ENCODE peak calls at places on chromosomes 1 and 21, in six cellular contexts. One of them, this sample, is unnamed.

GRCh38 chr1:35136780-35137179 is 56.2 kb downstream of the SFPQ start:
- DNase-seq in bronchial epithelial cell: no peak
- DNase-seq in endodermal cell: no peak
- DNase-seq in CD4-positive, alpha-beta T cell: no peak
- DNase-seq in Calu3: no peak
- DNase-seq in fibroblast of lung: no peak
- DNase-seq in this sample: no peak

GRCh38 chr1:64476251-64476952 is 6.5 kb downstream of the CACHD1 start:
- DNase-seq in CD4-positive, alpha-beta T cell: no peak
- DNase-seq in fibroblast of lung: peak; percentile 77
- DNase-seq in endodermal cell: no peak
- DNase-seq in bronchial epithelial cell: peak; percentile 89
- DNase-seq in Calu3: no peak
- DNase-seq in this sample: no peak

GRCh38 chr1:228156941-228157351 is 7.2 kb downstream of the GJC2 start:
- DNase-seq in fibroblast of lung: no peak
- DNase-seq in Calu3: no peak
- DNase-seq in bronchial epithelial cell: no peak
- DNase-seq in endodermal cell: no peak
- DNase-seq in CD4-positive, alpha-beta T cell: no peak
- DNase-seq in this sample: no peak

GRCh38 chr1:61472876-61473275 is 252.1 kb downstream of the TM2D1 start:
- DNase-seq in endodermal cell: no peak
- DNase-seq in bronchial epithelial cell: peak; percentile 67
- DNase-seq in CD4-positive, alpha-beta T cell: no peak
- DNase-seq in Calu3: no peak
- DNase-seq in fibroblast of lung: peak; percentile 11
- DNase-seq in this sample: no peak

GRCh38 chr1:186985889-186986491 is 157.2 kb downstream of the PLA2G4A start:
- DNase-seq in CD4-positive, alpha-beta T cell: no peak
- DNase-seq in Calu3: peak; percentile 35
- DNase-seq in bronchial epithelial cell: peak; percentile 65
- DNase-seq in fibroblast of lung: peak; percentile 78
- DNase-seq in endodermal cell: no peak
- DNase-seq in this sample: no peak

GRCh38 chr1:115411388-115412063 is 73.5 kb upstream of the NGF start:
- DNase-seq in Calu3: no peak
- DNase-seq in bronchial epithelial cell: peak; percentile 98
- DNase-seq in CD4-positive, alpha-beta T cell: no peak
- DNase-seq in fibroblast of lung: peak; percentile 89
- DNase-seq in endodermal cell: no peak
- DNase-seq in this sample: no peak

GRCh38 chr1:22188436-22188835 is 45.5 kb upstream of the WNT4 start:
- DNase-seq in bronchial epithelial cell: no peak
- DNase-seq in fibroblast of lung: no peak
- DNase-seq in endodermal cell: no peak
- DNase-seq in CD4-positive, alpha-beta T cell: no peak
- DNase-seq in Calu3: no peak
- DNase-seq in this sample: no peak

GRCh38 chr1:202709276-202710041 is 795 bp downstream of the SYT2 start:
- DNase-seq in endodermal cell: peak; percentile 78
- DNase-seq in CD4-positive, alpha-beta T cell: no peak
- DNase-seq in fibroblast of lung: no peak
- DNase-seq in bronchial epithelial cell: no peak
- DNase-seq in Calu3: no peak
- DNase-seq in this sample: peak; percentile 52

GRCh38 chr1:40795811-40796586 is 12.4 kb downstream of the KCNQ4 start:
- DNase-seq in Calu3: no peak
- DNase-seq in fibroblast of lung: no peak
- DNase-seq in endodermal cell: no peak
- DNase-seq in bronchial epithelial cell: no peak
- DNase-seq in CD4-positive, alpha-beta T cell: no peak
- DNase-seq in this sample: no peak

GRCh38 chr1:62687903-62688686 is at the start of gene DOCK7:
- DNase-seq in fibroblast of lung: peak; percentile 83
- DNase-seq in endodermal cell: peak; percentile 95
- DNase-seq in CD4-positive, alpha-beta T cell: peak; percentile 45
- DNase-seq in bronchial epithelial cell: peak; percentile 44
- DNase-seq in Calu3: peak; percentile 86
- DNase-seq in this sample: peak; percentile 84

GRCh38 chr1:201013991-201014815 is 9.3 kb downstream of the KIF21B start:
- DNase-seq in bronchial epithelial cell: no peak
- DNase-seq in CD4-positive, alpha-beta T cell: no peak
- DNase-seq in fibroblast of lung: no peak
- DNase-seq in Calu3: no peak
- DNase-seq in endodermal cell: peak; percentile 88
- DNase-seq in this sample: peak; percentile 94

GRCh38 chr1:228745497-228745896 is 10.2 kb downstream of the RHOU start:
- DNase-seq in Calu3: no peak
- DNase-seq in bronchial epithelial cell: no peak
- DNase-seq in fibroblast of lung: no peak
- DNase-seq in CD4-positive, alpha-beta T cell: no peak
- DNase-seq in endodermal cell: no peak
- DNase-seq in this sample: no peak

GRCh38 chr1:100234432-100234831 is 15.2 kb downstream of the DBT start:
- DNase-seq in CD4-positive, alpha-beta T cell: no peak
- DNase-seq in Calu3: no peak
- DNase-seq in bronchial epithelial cell: peak; percentile 83
- DNase-seq in fibroblast of lung: no peak
- DNase-seq in endodermal cell: no peak
- DNase-seq in this sample: no peak

GRCh38 chr1:8818325-8818775 is 910 bp upstream of the RERE start:
- DNase-seq in Calu3: peak; percentile 55
- DNase-seq in bronchial epithelial cell: peak; percentile 91
- DNase-seq in fibroblast of lung: peak; percentile 82
- DNase-seq in CD4-positive, alpha-beta T cell: peak; percentile 23
- DNase-seq in endodermal cell: no peak
- DNase-seq in this sample: no peak

GRCh38 chr1:147539122-147539575 is 2.2 kb upstream of the BCL9 start:
- DNase-seq in CD4-positive, alpha-beta T cell: no peak
- DNase-seq in endodermal cell: no peak
- DNase-seq in Calu3: peak; percentile 67
- DNase-seq in bronchial epithelial cell: peak; percentile 92
- DNase-seq in fibroblast of lung: peak; percentile 98
- DNase-seq in this sample: no peak

GRCh38 chr21:34073749-34074282 is 438 bp downstream of the MRPS6 start:
- DNase-seq in endodermal cell: peak; percentile 55
- DNase-seq in CD4-positive, alpha-beta T cell: peak; percentile 42
- DNase-seq in bronchial epithelial cell: no peak
- DNase-seq in Calu3: peak; percentile 12
- DNase-seq in fibroblast of lung: no peak
- DNase-seq in this sample: no peak
- TF ChIP-seq CTCF in endodermal cell: no peak
- TF ChIP-seq CTCF in CD4-positive, alpha-beta T cell: no peak
- TF ChIP-seq CTCF in bronchial epithelial cell: no peak
- TF ChIP-seq CTCF in Calu3: no peak
- TF ChIP-seq CTCF in fibroblast of lung: no peak
- TF ChIP-seq CTCF in this sample: no peak

GRCh38 chr1:241482761-241483250 is 36.7 kb downstream of the FH start:
- DNase-seq in endodermal cell: no peak
- DNase-seq in bronchial epithelial cell: peak; percentile 79
- DNase-seq in Calu3: peak; percentile 24
- DNase-seq in fibroblast of lung: peak; percentile 40
- DNase-seq in CD4-positive, alpha-beta T cell: no peak
- DNase-seq in this sample: no peak

GRCh38 chr1:241485145-241485544 is 34.4 kb downstream of the FH start:
- DNase-seq in endodermal cell: no peak
- DNase-seq in fibroblast of lung: no peak
- DNase-seq in CD4-positive, alpha-beta T cell: no peak
- DNase-seq in bronchial epithelial cell: no peak
- DNase-seq in Calu3: no peak
- DNase-seq in this sample: no peak

GRCh38 chr1:241488739-241489138 is 30.8 kb downstream of the FH start:
- DNase-seq in fibroblast of lung: no peak
- DNase-seq in CD4-positive, alpha-beta T cell: no peak
- DNase-seq in bronchial epithelial cell: no peak
- DNase-seq in Calu3: no peak
- DNase-seq in endodermal cell: no peak
- DNase-seq in this sample: no peak

DNA sequence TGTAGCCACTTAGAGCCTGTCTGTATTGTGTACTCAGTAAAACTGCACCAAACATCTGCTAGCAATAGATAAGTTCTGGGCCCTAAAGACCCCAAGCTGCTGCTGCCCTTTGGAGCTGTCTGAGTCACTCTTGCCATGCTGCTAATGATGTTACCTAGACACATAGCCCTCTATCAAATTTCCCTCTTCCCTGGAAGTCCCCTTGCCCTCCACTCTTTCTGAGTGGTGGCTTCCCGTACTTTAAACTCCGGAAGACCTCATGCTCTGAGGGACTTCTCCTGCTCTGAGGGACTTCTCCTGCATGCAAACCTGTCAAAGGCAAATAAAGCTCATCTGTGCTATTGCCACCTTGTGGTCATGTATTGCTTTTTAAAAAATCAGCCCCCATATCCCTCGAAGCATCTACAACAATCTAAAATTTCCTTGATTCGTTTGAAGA is 34.0 kb downstream of the FH start:
- DNase-seq in endodermal cell: peak; percentile 56
- DNase-seq in CD4-positive, alpha-beta T cell: no peak
- DNase-seq in Calu3: peak; percentile 21
- DNase-seq in fibroblast of lung: peak; percentile 38
- DNase-seq in bronchial epithelial cell: peak; percentile 20
- DNase-seq in this sample: peak; percentile 29
- TF ChIP-seq CTCF in endodermal cell: peak; percentile 81
- TF ChIP-seq CTCF in CD4-positive, alpha-beta T cell: peak; percentile 17
- TF ChIP-seq CTCF in Calu3: peak; percentile 73
- TF ChIP-seq CTCF in fibroblast of lung: peak; percentile 27
- TF ChIP-seq CTCF in bronchial epithelial cell: peak; percentile 44
- TF ChIP-seq CTCF in this sample: peak; percentile 67

DNA sequence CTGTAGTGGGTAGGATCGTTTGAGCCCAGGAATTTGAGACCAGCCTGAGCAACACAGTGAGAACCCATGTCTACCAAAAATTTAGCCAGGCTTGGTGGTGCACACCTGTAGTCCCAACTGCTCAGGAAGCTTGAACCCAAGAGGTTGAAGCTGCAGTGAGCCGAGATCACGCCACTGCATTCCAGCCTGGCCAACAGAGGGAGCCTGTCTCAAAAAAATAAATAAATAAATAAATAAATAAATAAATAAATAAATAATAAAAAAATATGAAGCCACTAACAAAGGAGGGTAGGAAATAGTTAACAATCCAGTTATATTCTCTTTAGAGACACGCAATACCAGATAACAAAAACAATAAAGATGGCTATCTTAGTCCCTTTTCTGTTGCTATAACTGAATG is 11.9 kb upstream of the CBR3 start:
- DNase-seq in Calu3: no peak
- DNase-seq in bronchial epithelial cell: no peak
- DNase-seq in endodermal cell: no peak
- DNase-seq in fibroblast of lung: no peak
- DNase-seq in CD4-positive, alpha-beta T cell: no peak
- DNase-seq in this sample: no peak
- TF ChIP-seq CTCF in Calu3: no peak
- TF ChIP-seq CTCF in bronchial epithelial cell: peak; percentile 47
- TF ChIP-seq CTCF in endodermal cell: peak; percentile 69
- TF ChIP-seq CTCF in fibroblast of lung: no peak
- TF ChIP-seq CTCF in CD4-positive, alpha-beta T cell: no peak
- TF ChIP-seq CTCF in this sample: peak; percentile 64

DNA sequence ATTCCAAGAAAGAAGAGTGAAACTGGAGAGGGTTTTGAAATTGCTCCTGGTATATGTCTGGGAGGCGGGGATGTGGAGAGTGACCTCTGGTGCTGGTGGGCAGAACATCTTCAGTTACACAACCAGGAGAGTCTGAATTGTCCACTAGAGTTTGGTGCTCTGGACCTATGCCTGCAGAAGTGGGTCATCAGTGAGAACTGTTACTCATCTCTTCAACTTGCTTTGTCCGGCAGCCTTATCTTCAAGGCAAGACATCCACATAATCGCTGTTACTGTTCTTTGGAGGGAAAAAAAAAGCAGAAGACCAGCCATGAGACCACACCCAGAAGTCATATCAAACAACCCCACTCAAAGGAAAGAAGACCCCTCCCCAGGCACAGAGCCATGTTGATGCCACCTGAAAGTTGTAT is 14.9 kb downstream of the SH2D1B start:
- DNase-seq in CD4-positive, alpha-beta T cell: no peak
- DNase-seq in Calu3: no peak
- DNase-seq in endodermal cell: no peak
- DNase-seq in fibroblast of lung: no peak
- DNase-seq in bronchial epithelial cell: no peak
- DNase-seq in this sample: no peak
- TF ChIP-seq CTCF in CD4-positive, alpha-beta T cell: no peak
- TF ChIP-seq CTCF in Calu3: no peak
- TF ChIP-seq CTCF in endodermal cell: peak; percentile 33
- TF ChIP-seq CTCF in fibroblast of lung: no peak
- TF ChIP-seq CTCF in bronchial epithelial cell: no peak
- TF ChIP-seq CTCF in this sample: no peak

GRCh38 chr1:1406101-1406820 is 832 bp downstream of the MRPL20 start:
- DNase-seq in CD4-positive, alpha-beta T cell: no peak
- DNase-seq in Calu3: no peak
- DNase-seq in endodermal cell: no peak
- DNase-seq in fibroblast of lung: no peak
- DNase-seq in bronchial epithelial cell: no peak
- DNase-seq in this sample: no peak

GRCh38 chr1:1407957-1408318 is 845 bp upstream of the MRPL20 start:
- DNase-seq in endodermal cell: no peak
- DNase-seq in fibroblast of lung: no peak
- DNase-seq in Calu3: no peak
- DNase-seq in bronchial epithelial cell: no peak
- DNase-seq in CD4-positive, alpha-beta T cell: no peak
- DNase-seq in this sample: no peak

GRCh38 chr1:1406821-1407100 is 332 bp downstream of the MRPL20 start:
- DNase-seq in fibroblast of lung: no peak
- DNase-seq in endodermal cell: no peak
- DNase-seq in CD4-positive, alpha-beta T cell: no peak
- DNase-seq in Calu3: no peak
- DNase-seq in bronchial epithelial cell: no peak
- DNase-seq in this sample: no peak

GRCh38 chr1:1403543-1404112 is 3.5 kb downstream of the MRPL20 start:
- DNase-seq in endodermal cell: no peak
- DNase-seq in CD4-positive, alpha-beta T cell: no peak
- DNase-seq in Calu3: no peak
- DNase-seq in fibroblast of lung: no peak
- DNase-seq in bronchial epithelial cell: no peak
- DNase-seq in this sample: no peak

DNA sequence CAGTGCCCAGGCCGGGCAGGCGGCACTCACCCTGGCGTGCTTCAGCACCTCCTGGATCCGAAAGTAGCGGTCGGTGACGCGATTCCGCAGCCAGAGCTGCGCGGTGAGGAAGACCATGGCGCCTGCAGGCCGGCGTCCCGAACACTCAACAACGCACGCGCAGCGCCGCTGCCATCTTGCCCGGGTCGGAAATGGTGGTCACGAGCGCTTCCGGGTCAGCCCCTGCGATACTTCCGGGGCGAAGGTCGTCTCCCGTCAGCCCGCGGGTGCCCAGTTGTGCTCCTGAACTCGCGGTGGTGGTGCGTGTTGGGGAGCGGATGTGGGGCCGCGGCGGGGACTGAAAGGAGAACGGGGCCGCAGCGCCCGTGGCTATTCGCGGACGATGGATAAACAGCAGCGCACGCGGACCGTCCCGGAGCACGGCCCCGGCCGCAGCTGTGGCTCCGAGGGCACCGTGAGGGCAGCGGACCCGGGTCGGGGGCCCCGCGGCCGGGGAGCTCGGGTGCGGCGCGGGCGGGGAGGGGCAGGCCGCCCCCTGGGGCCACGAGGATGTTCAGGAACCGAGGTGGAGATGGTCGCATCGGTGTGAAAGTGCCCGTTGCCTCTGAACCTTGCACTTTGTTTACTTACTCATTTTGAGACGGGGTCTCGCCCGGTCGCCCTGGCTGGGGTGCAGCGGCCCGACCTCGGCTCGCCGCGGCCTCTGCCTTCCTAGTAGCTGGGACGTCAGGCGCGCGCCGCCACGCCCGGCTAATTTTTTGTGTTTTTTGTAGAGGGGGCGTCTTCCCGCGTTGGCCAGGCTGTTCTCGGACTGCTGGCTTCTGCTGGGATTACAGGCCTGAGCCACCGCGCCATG is at the start of gene MRPL20:
- DNase-seq in bronchial epithelial cell: peak; percentile 81
- DNase-seq in fibroblast of lung: peak; percentile 88
- DNase-seq in CD4-positive, alpha-beta T cell: peak; percentile 96
- DNase-seq in endodermal cell: peak; percentile 96
- DNase-seq in Calu3: peak; percentile 86
- DNase-seq in this sample: peak; percentile 93
- TF ChIP-seq CTCF in bronchial epithelial cell: peak; percentile 14
- TF ChIP-seq CTCF in fibroblast of lung: no peak
- TF ChIP-seq CTCF in CD4-positive, alpha-beta T cell: no peak
- TF ChIP-seq CTCF in endodermal cell: peak; percentile 45
- TF ChIP-seq CTCF in Calu3: no peak
- TF ChIP-seq CTCF in this sample: peak; percentile 9